ENCODE peak calls at places on chromosomes 11 and 22, in four cellular contexts. F is iPS DF 6.9, A is heart right ventricle, E is mammary epithelial cell. D is an unnamed sample.

GRCh38 chr11:33829430-33830141 is 55.3 kb upstream of the FBXO3 start:
- DNase-seq in F (peak; percentile 39), A (peak; percentile 24), E (peak; percentile 66), D (peak; percentile 62)

GRCh38 chr11:17385492-17385891 is 3.0 kb downstream of the KCNJ11 start:
- DNase-seq in F (no peak), A (no peak), E (no peak), D (no peak)

GRCh38 chr22:37996515-37997246 is 12.3 kb upstream of the SOX10 start:
- DNase-seq in F (no peak), A (no peak), E (no peak), D (no peak)

GRCh38 chr22:21989049-21989448 is 6.5 kb upstream of the TOP3B start:
- DNase-seq in F (no peak), A (no peak), E (no peak), D (no peak)

GRCh38 chr11:130994043-130994442 is 77.8 kb upstream of the SNX19 start:
- DNase-seq in F (no peak), A (no peak), E (no peak), D (no peak)

GRCh38 chr11:14554959-14555358 is 34.8 kb upstream of the PSMA1 start:
- DNase-seq in F (no peak), A (no peak), E (no peak), D (no peak)

GRCh38 chr11:47393163-47394049 is 15.0 kb upstream of the SLC39A13 start:
- DNase-seq in F (no peak), A (peak; percentile 40), E (no peak), D (no peak)

GRCh38 chr11:131246589-131247164 is 123.7 kb upstream of the NTM start:
- DNase-seq in F (no peak), A (peak; percentile 41), E (no peak), D (peak; percentile 60)

GRCh38 chr22:37999640-38000272 is 15.4 kb upstream of the SOX10 start:
- DNase-seq in F (no peak), A (no peak), E (peak; percentile 96), D (peak; percentile 37)

GRCh38 chr11:128182844-128183243 is 404.5 kb downstream of the ETS1 start:
- DNase-seq in F (no peak), A (no peak), E (no peak), D (no peak)

GRCh38 chr11:113546757-113547507 is 71.7 kb upstream of the DRD2 start:
- DNase-seq in F (no peak), A (no peak), E (peak; percentile 74), D (no peak)

GRCh38 chr11:72742522-72743320 is 9.5 kb downstream of the ARAP1 start:
- DNase-seq in F (no peak), A (no peak), E (no peak), D (no peak)

GRCh38 chr11:31802990-31803812 is 7.9 kb downstream of the PAX6 start:
- DNase-seq in F (no peak), A (no peak), E (no peak), D (no peak)

GRCh38 chr11:118437736-118438125 is 1.4 kb downstream of the KMT2A start:
- DNase-seq in F (no peak), A (peak; percentile 17), E (peak; percentile 48), D (peak; percentile 52)

GRCh38 chr22:41417622-41418390 is 28.8 kb downstream of the TOB2 start:
- DNase-seq in F (no peak), A (peak; percentile 92), E (no peak), D (peak; percentile 98)

GRCh38 chr11:111663820-111664219 is 61.6 kb downstream of the SIK2 start:
- DNase-seq in F (no peak), A (peak; percentile 26), E (no peak), D (peak; percentile 74)

GRCh38 chr11:16788141-16789060 is 50.0 kb downstream of the C11orf58 start:
- DNase-seq in F (peak; percentile 31), A (peak; percentile 78), E (peak; percentile 96), D (peak; percentile 71)

GRCh38 chr11:76008474-76008873 is 193.5 kb downstream of the UVRAG start:
- DNase-seq in F (no peak), A (no peak), E (peak; percentile 47), D (no peak)

GRCh38 chr22:21818487-21819182 is 48.8 kb downstream of the MAPK1 start:
- DNase-seq in F (no peak), A (no peak), E (no peak), D (no peak)

GRCh38 chr22:41919357-41920224 is 4.7 kb upstream of the SHISA8 start:
- DNase-seq in F (peak; percentile 78), A (peak; percentile 74), E (no peak), D (peak; percentile 45)

GRCh38 chr22:49276567-49276966 is 551.1 kb downstream of the BRD1 start:
- DNase-seq in F (no peak), A (no peak), E (no peak), D (no peak)

GRCh38 chr11:46238078-46238966 is 39.1 kb upstream of the CREB3L1 start:
- DNase-seq in F (no peak), A (peak; percentile 83), E (peak; percentile 32), D (peak; percentile 64)

GRCh38 chr11:28110108-28110838 is 2.1 kb downstream of the METTL15 start:
- DNase-seq in F (peak; percentile 60), A (peak; percentile 67), E (peak; percentile 71), D (peak; percentile 74)

GRCh38 chr11:44622190-44622650 is 56.8 kb downstream of the CD82 start:
- DNase-seq in F (no peak), A (no peak), E (no peak), D (peak; percentile 7)

GRCh38 chr11:69074786-69075185 is 26.1 kb downstream of the TPCN2 start:
- DNase-seq in F (no peak), A (no peak), E (peak; percentile 75), D (no peak)

GRCh38 chr11:131644204-131644603 is 273.8 kb downstream of the NTM start:
- DNase-seq in F (no peak), A (no peak), E (no peak), D (no peak)

GRCh38 chr11:93198221-93198650 is 445 bp upstream of the SLC36A4 start:
- DNase-seq in F (no peak), A (no peak), E (peak; percentile 23), D (no peak)

GRCh38 chr11:93570759-93571413 is 27.7 kb upstream of the SMCO4 start:
- DNase-seq in F (no peak), A (no peak), E (peak; percentile 51), D (peak; percentile 57)

GRCh38 chr11:95660038-95660437 is 129.5 kb downstream of the FAM76B start:
- DNase-seq in F (no peak), A (no peak), E (no peak), D (no peak)
- H3K27ac ChIP-seq in F (no peak overlapping the region), A (no peak overlapping the region), E (no peak overlapping the region), D (no peak overlapping the region)

DNA sequence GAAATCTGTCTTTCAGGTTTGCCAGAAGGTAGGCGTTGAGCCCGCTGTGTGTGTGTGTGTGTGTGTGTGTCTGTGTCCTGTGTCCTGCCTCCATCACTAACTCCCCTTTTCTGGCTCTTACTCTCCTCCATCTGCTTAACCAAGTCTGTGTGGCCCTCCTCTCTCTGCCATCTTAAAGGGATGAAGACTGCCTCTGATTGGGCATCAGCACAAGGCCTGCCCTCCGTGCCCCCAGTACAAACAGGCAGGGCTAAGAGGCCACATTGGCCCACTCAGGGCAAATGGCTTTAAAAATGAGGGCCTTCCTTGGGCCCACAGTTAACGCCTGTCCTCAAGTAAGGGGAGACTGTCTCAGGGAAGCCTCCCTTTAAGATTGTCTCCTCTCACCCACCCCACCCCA is 10.9 kb downstream of the RCOR2 start:
- DNase-seq in F (no peak), A (no peak), E (no peak), D (no peak)
- H3K36me3 ChIP-seq in F (peaks cover 17% of the 10 kb centered on the region), A (peaks cover 36% of the 10 kb centered on the region), E (peaks cover 29% of the 10 kb centered on the region), D (peaks cover 22% of the 10 kb centered on the region)

DNA sequence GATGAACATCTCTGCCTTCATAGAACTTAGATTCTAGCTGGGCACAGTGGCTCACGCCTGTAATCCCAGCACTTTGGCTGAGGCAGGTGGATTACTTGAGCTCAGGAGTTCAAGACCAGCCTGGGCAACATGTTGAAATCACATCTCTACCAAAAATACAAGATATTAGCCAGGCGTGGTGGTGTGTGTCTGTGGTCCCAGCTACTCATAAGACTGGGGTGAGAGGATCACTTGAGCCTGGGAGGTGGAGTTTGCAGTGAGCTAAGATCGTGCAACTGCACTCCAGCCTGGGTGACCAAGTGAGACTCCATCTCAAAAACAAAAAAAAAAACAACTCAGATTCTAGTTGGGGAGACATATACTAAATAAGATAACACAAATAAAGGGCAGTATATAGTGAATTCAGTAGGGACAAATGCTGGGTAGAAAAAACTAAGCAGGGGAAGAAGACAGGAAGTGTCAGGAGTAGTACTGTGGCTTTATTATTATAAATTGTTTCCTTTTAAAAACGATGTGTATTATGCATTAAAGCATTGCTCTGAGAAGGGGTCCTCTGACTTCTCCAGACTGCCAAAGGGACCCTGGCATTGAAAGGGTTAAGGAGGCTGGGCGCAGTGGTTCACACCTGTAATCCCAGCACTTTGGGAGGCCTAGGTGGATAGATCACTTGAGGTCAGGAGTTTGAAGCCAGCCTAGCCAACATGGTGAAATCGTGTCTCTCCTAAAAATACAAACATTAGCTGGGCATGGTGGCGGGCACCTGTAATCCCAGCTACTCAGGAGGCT is 46.7 kb downstream of the PACS1 start:
- DNase-seq in F (no peak), A (no peak), E (no peak), D (no peak)
- H3K27ac ChIP-seq in F (no peak overlapping the region), A (no peak overlapping the region), E (no peak overlapping the region), D (no peak overlapping the region)

GRCh38 chr22:30944986-30945385 is 23.6 kb downstream of the MORC2 start:
- DNase-seq in F (no peak), A (no peak), E (no peak), D (no peak)
- H3K36me3 ChIP-seq in F (peaks cover 65% of the 10 kb centered on the region), A (peaks cover 59% of the 10 kb centered on the region), E (peaks cover 13% of the 10 kb centered on the region), D (peaks cover 11% of the 10 kb centered on the region)

GRCh38 chr11:103851166-103851651 is 185.2 kb upstream of the DDI1 start:
- DNase-seq in F (no peak), A (no peak), E (peak; percentile 0), D (peak; percentile 33)
- H3K27ac ChIP-seq in F (no peak overlapping the region), A (no peak overlapping the region), E (no peak overlapping the region), D (peak overlapping the region; percentile 57)

GRCh38 chr11:134170177-134170908 is 53.4 kb downstream of the NCAPD3 start:
- DNase-seq in F (no peak), A (no peak), E (no peak), D (no peak)

GRCh38 chr11:134176284-134176683 is 47.5 kb downstream of the NCAPD3 start:
- DNase-seq in F (no peak), A (no peak), E (no peak), D (no peak)

GRCh38 chr11:134171951-134172350 is 51.8 kb downstream of the NCAPD3 start:
- DNase-seq in F (no peak), A (no peak), E (no peak), D (no peak)

GRCh38 chr11:134173296-134173695 is 50.5 kb downstream of the NCAPD3 start:
- DNase-seq in F (no peak), A (no peak), E (no peak), D (no peak)

GRCh38 chr11:134170909-134171281 is 52.9 kb downstream of the NCAPD3 start:
- DNase-seq in F (no peak), A (no peak), E (no peak), D (no peak)
- H3K36me3 ChIP-seq in F (peaks cover 55% of the 10 kb centered on the region), A (peaks cover 18% of the 10 kb centered on the region), E (peaks cover 15% of the 10 kb centered on the region), D (peaks cover 6% of the 10 kb centered on the region)

D was measured in body of pancreas.